ENCODE peak calls at places on chromosomes 16 and 17, in nine cellular contexts. R is Peyer's patch; T is left ventricle myocardium superior; S is heart left ventricle; C is Calu3; L is Right ventricle myocardium superior; A is fibroblast of pulmonary artery; X is stimulated activated CD8-positive, alpha-beta memory T cell treated with anti-CD3 and anti-CD28 coated beads, Interleukin-2, amount 100 ng/mL, for 1 hour; W is ELF-1. I is an unnamed sample.

GRCh38 chr17:6413073-6413472 is 21.8 kb downstream of the AIPL1 start:
- DNase-seq in R (no peak), T (no peak), S (no peak), C (no peak), L (no peak), A (peak), X (no peak), W (no peak), I (no peak)

GRCh38 chr17:73324711-73325526 is 13.1 kb upstream of the CDC42EP4 start:
- DNase-seq in R (no peak), T (no peak), S (no peak), C (no peak), L (no peak), A (no peak), X (no peak), W (no peak), I (no peak)

GRCh38 chr16:70804153-70804728 is 3.3 kb upstream of the VAC14 start:
- DNase-seq in R (no peak), T (no peak), S (no peak), C (no peak), L (no peak), A (peak), X (no peak), W (no peak), I (no peak)

GRCh38 chr16:50153648-50154368 is 702 bp downstream of the TENT4B start:
- DNase-seq in R (no peak), T (no peak), S (peak), C (peak), L (peak), A (peak), X (no peak), W (peak), I (no peak)

GRCh38 chr16:56848955-56849689 is 15.9 kb upstream of the SLC12A3 start:
- DNase-seq in R (peak), T (no peak), S (no peak), C (no peak), L (no peak), A (peak), X (no peak), W (no peak), I (no peak)

GRCh38 chr16:86495756-86496261 is 14.5 kb upstream of the FOXF1 start:
- DNase-seq in R (no peak), T (no peak), S (no peak), C (no peak), L (no peak), A (no peak), X (no peak), W (no peak), I (no peak)

GRCh38 chr17:33594000-33594399 is 300.9 kb upstream of the ASIC2 start:
- DNase-seq in R (no peak), T (no peak), S (no peak), C (no peak), L (no peak), A (no peak), X (no peak), W (no peak), I (no peak)

GRCh38 chr17:16215002-16215272 is 397 bp downstream of the NCOR1 start:
- DNase-seq in R (peak), T (peak), S (peak), C (peak), L (peak), A (peak), X (no peak), W (peak), I (no peak)

GRCh38 chr17:78995761-78996451 is 13.7 kb downstream of the CANT1 start:
- DNase-seq in R (peak), T (peak), S (peak), C (peak), L (peak), A (no peak), X (no peak), W (no peak), I (no peak)

GRCh38 chr16:15788846-15789239 is 68.0 kb downstream of the MYH11 start:
- DNase-seq in R (no peak), T (no peak), S (no peak), C (no peak), L (no peak), A (no peak), X (no peak), W (no peak), I (no peak)

GRCh38 chr16:1822801-1823200 is 3.8 kb downstream of the HAGH start:
- DNase-seq in R (no peak), T (no peak), S (no peak), C (no peak), L (no peak), A (no peak), X (no peak), W (no peak), I (no peak)

GRCh38 chr17:49513616-49514373 is 18.7 kb downstream of the NGFR start:
- DNase-seq in R (no peak), T (peak), S (peak), C (no peak), L (peak), A (no peak), X (no peak), W (no peak), I (no peak)

GRCh38 chr16:84720180-84720579 is 20.4 kb downstream of the USP10 start:
- DNase-seq in R (no peak), T (no peak), S (no peak), C (no peak), L (no peak), A (no peak), X (no peak), W (no peak), I (no peak)

GRCh38 chr17:35051579-35052239 is 11.8 kb downstream of the RFFL start:
- DNase-seq in R (no peak), T (no peak), S (no peak), C (no peak), L (no peak), A (peak), X (no peak), W (no peak), I (no peak)

GRCh38 chr17:17205368-17206148 is 575 bp downstream of the PLD6 start:
- DNase-seq in R (peak), T (peak), S (peak), C (peak), L (peak), A (no peak), X (peak), W (peak), I (no peak)

GRCh38 chr17:81902023-81902652 is at the start of gene NPB:
- DNase-seq in R (peak), T (peak), S (no peak), C (peak), L (no peak), A (no peak), X (no peak), W (no peak), I (no peak)

GRCh38 chr16:52456368-52456767 is 90.6 kb downstream of the TOX3 start:
- DNase-seq in R (no peak), T (no peak), S (no peak), C (peak), L (no peak), A (no peak), X (no peak), W (peak), I (no peak)

GRCh38 chr16:75389096-75389692 is 44.1 kb downstream of the CFDP1 start:
- DNase-seq in R (no peak), T (no peak), S (no peak), C (no peak), L (no peak), A (no peak), X (no peak), W (no peak), I (no peak)

GRCh38 chr16:85385463-85386331 is 227.4 kb upstream of the GSE1 start:
- DNase-seq in R (no peak), T (peak), S (no peak), C (no peak), L (peak), A (no peak), X (no peak), W (no peak), I (no peak)

GRCh38 chr17:50076221-50076590 is 18.9 kb upstream of the PDK2 start:
- DNase-seq in R (no peak), T (no peak), S (peak), C (no peak), L (peak), A (no peak), X (no peak), W (no peak), I (no peak)

GRCh38 chr17:8003594-8004181 is 1.3 kb downstream of the GUCY2D start:
- DNase-seq in R (no peak), T (no peak), S (no peak), C (no peak), L (no peak), A (no peak), X (no peak), W (peak), I (no peak)

GRCh38 chr17:57881783-57882291 is 32.0 kb upstream of the MRPS23 start:
- DNase-seq in R (no peak), T (peak), S (peak), C (no peak), L (peak), A (no peak), X (no peak), W (no peak), I (no peak)

GRCh38 chr17:44362964-44363612 is 565 bp downstream of the FAM171A2 start:
- DNase-seq in R (no peak), T (no peak), S (no peak), C (no peak), L (no peak), A (no peak), X (no peak), W (peak), I (no peak)

GRCh38 chr17:32267690-32268205 is 2.1 kb downstream of the RHBDL3 start:
- DNase-seq in R (no peak), T (no peak), S (no peak), C (peak), L (no peak), A (no peak), X (no peak), W (no peak), I (no peak)

I was measured in iPS DF 19.7.